ENCODE peak calls at places on chromosomes 11 and 22, in six cellular contexts. O is GF-D8, A is mesothelial cell of epicardium, I is HFFc6, N is T-cell, T is heart left ventricle. D is an unnamed sample.

GRCh38 chr11:75261902-75262361 is 21.4 kb downstream of the TPBGL start:
- DNase-seq in O (no peak), N (no peak), I (no peak), A (no peak), T (no peak), D (no peak)

GRCh38 chr22:23498811-23499798 is 81.0 kb downstream of the IGLL1 start:
- DNase-seq in O (no peak), N (no peak), I (no peak), T (peak; percentile 28), A (no peak), D (no peak)

GRCh38 chr22:27461470-27461869 is 340.1 kb downstream of the MN1 start:
- DNase-seq in O (no peak), A (no peak), I (peak; percentile 89), N (no peak), T (no peak), D (no peak)

GRCh38 chr11:42524534-42525227 is 787.1 kb upstream of the API5 start:
- DNase-seq in A (peak; percentile 22), N (no peak), I (peak; percentile 61), O (no peak), T (no peak), D (peak; percentile 53)

GRCh38 chr11:112174789-112175595 is at the start of gene BCO2:
- DNase-seq in T (peak; percentile 78), O (peak; percentile 77), I (peak; percentile 75), N (peak; percentile 9), A (peak; percentile 70), D (peak; percentile 93)

GRCh38 chr11:69280994-69281393 is 13.0 kb upstream of the MYEOV start:
- DNase-seq in A (no peak), T (peak; percentile 54), N (no peak), I (peak; percentile 83), O (no peak), D (no peak)

GRCh38 chr11:62603771-62604170 is 2.1 kb upstream of the MTA2 start:
- DNase-seq in O (no peak), T (no peak), N (no peak), A (no peak), I (no peak), D (no peak)

GRCh38 chr22:35134637-35135036 is 68.7 kb downstream of the ISX start:
- DNase-seq in O (no peak), I (no peak), A (no peak), T (no peak), N (no peak), D (no peak)

GRCh38 chr22:33699176-33699575 is 221.1 kb downstream of the LARGE1 start:
- DNase-seq in I (no peak), A (no peak), T (no peak), N (no peak), O (no peak), D (no peak)

GRCh38 chr11:14642453-14642852 is 1.2 kb upstream of the PDE3B start:
- DNase-seq in N (no peak), O (no peak), I (no peak), A (no peak), T (no peak), D (no peak)

GRCh38 chr11:1298695-1299492 is 10.5 kb downstream of the TOLLIP start:
- DNase-seq in A (peak; percentile 52), I (no peak), T (peak; percentile 86), N (no peak), O (peak; percentile 65), D (peak; percentile 97)

GRCh38 chr22:49166746-49167145 is 660.9 kb downstream of the BRD1 start:
- DNase-seq in O (no peak), N (no peak), I (no peak), T (peak; percentile 37), A (no peak), D (peak; percentile 20)

D was measured in right lobe of liver.